ENCODE peak calls at places on chromosomes 4 and X, in ten cellular contexts. One of them, this sample, is unnamed.

GRCh38 chrX:112967341-112967740 is 126.7 kb upstream of the AMOT start:
- DNase-seq in NCI-H226: peak
- DNase-seq in mucosa of gallbladder: no peak
- DNase-seq in AML-193: no peak
- DNase-seq in frontal cortex: no peak
- DNase-seq in DMS153: no peak
- DNase-seq in H54: no peak
- DNase-seq in lung microvascular endothelial cell: no peak
- DNase-seq in AG04450: no peak
- DNase-seq in pons: no peak
- DNase-seq in this sample: no peak

GRCh38 chr4:186166852-186167512 is 24.4 kb upstream of the CYP4V2 start:
- DNase-seq in lung microvascular endothelial cell: no peak
- DNase-seq in mucosa of gallbladder: no peak
- DNase-seq in frontal cortex: no peak
- DNase-seq in AML-193: no peak
- DNase-seq in NCI-H226: no peak
- DNase-seq in pons: no peak
- DNase-seq in H54: no peak
- DNase-seq in AG04450: no peak
- DNase-seq in DMS153: no peak
- DNase-seq in this sample: no peak

GRCh38 chrX:39814391-39814790 is 283.4 kb downstream of the BCOR start:
- DNase-seq in mucosa of gallbladder: no peak
- DNase-seq in H54: no peak
- DNase-seq in NCI-H226: no peak
- DNase-seq in lung microvascular endothelial cell: peak
- DNase-seq in AML-193: peak
- DNase-seq in AG04450: no peak
- DNase-seq in pons: peak
- DNase-seq in frontal cortex: no peak
- DNase-seq in DMS153: no peak
- DNase-seq in this sample: peak

GRCh38 chr4:75858721-75859120 is 43.5 kb downstream of the PPEF2 start:
- DNase-seq in lung microvascular endothelial cell: no peak
- DNase-seq in pons: no peak
- DNase-seq in mucosa of gallbladder: no peak
- DNase-seq in AG04450: no peak
- DNase-seq in AML-193: no peak
- DNase-seq in frontal cortex: no peak
- DNase-seq in NCI-H226: no peak
- DNase-seq in DMS153: no peak
- DNase-seq in H54: no peak
- DNase-seq in this sample: no peak

GRCh38 chr4:26003072-26003471 is 89.1 kb downstream of the SMIM20 start:
- DNase-seq in AG04450: no peak
- DNase-seq in frontal cortex: no peak
- DNase-seq in NCI-H226: no peak
- DNase-seq in AML-193: no peak
- DNase-seq in H54: no peak
- DNase-seq in DMS153: no peak
- DNase-seq in lung microvascular endothelial cell: no peak
- DNase-seq in pons: no peak
- DNase-seq in mucosa of gallbladder: no peak
- DNase-seq in this sample: no peak

GRCh38 chrX:153631931-153632611 is 14.9 kb upstream of the DUSP9 start:
- DNase-seq in lung microvascular endothelial cell: no peak
- DNase-seq in NCI-H226: no peak
- DNase-seq in AG04450: no peak
- DNase-seq in H54: no peak
- DNase-seq in pons: no peak
- DNase-seq in frontal cortex: no peak
- DNase-seq in DMS153: no peak
- DNase-seq in mucosa of gallbladder: no peak
- DNase-seq in AML-193: no peak
- DNase-seq in this sample: no peak

GRCh38 chrX:21656587-21657317 is 1.4 kb downstream of the KLHL34 start:
- DNase-seq in AG04450: no peak
- DNase-seq in frontal cortex: no peak
- DNase-seq in lung microvascular endothelial cell: no peak
- DNase-seq in DMS153: no peak
- DNase-seq in AML-193: no peak
- DNase-seq in H54: no peak
- DNase-seq in mucosa of gallbladder: no peak
- DNase-seq in pons: no peak
- DNase-seq in NCI-H226: no peak
- DNase-seq in this sample: peak

GRCh38 chr4:150070464-150071170 is 7.6 kb upstream of the DCLK2 start:
- DNase-seq in AML-193: no peak
- DNase-seq in mucosa of gallbladder: no peak
- DNase-seq in H54: no peak
- DNase-seq in lung microvascular endothelial cell: no peak
- DNase-seq in frontal cortex: no peak
- DNase-seq in pons: no peak
- DNase-seq in NCI-H226: no peak
- DNase-seq in DMS153: no peak
- DNase-seq in AG04450: no peak
- DNase-seq in this sample: no peak

GRCh38 chrX:768596-768995 is 138.0 kb downstream of the SHOX start:
- DNase-seq in pons: no peak
- DNase-seq in lung microvascular endothelial cell: no peak
- DNase-seq in AML-193: no peak
- DNase-seq in frontal cortex: no peak
- DNase-seq in NCI-H226: no peak
- DNase-seq in DMS153: no peak
- DNase-seq in H54: no peak
- DNase-seq in mucosa of gallbladder: no peak
- DNase-seq in AG04450: no peak
- DNase-seq in this sample: no peak

GRCh38 chr4:53810643-53811042 is 219.4 kb upstream of the LNX1 start:
- DNase-seq in DMS153: no peak
- DNase-seq in AG04450: no peak
- DNase-seq in H54: no peak
- DNase-seq in frontal cortex: no peak
- DNase-seq in AML-193: no peak
- DNase-seq in pons: no peak
- DNase-seq in mucosa of gallbladder: no peak
- DNase-seq in NCI-H226: no peak
- DNase-seq in lung microvascular endothelial cell: no peak
- DNase-seq in this sample: no peak

GRCh38 chr4:153488006-153488718 is 22.0 kb downstream of the TMEM131L start:
- DNase-seq in AG04450: no peak
- DNase-seq in mucosa of gallbladder: no peak
- DNase-seq in lung microvascular endothelial cell: peak
- DNase-seq in DMS153: no peak
- DNase-seq in NCI-H226: no peak
- DNase-seq in AML-193: no peak
- DNase-seq in frontal cortex: no peak
- DNase-seq in H54: no peak
- DNase-seq in pons: no peak
- DNase-seq in this sample: no peak

GRCh38 chr4:165308174-165308573 is 19.3 kb upstream of the MSMO1 start:
- DNase-seq in mucosa of gallbladder: no peak
- DNase-seq in frontal cortex: no peak
- DNase-seq in pons: no peak
- DNase-seq in AML-193: peak
- DNase-seq in H54: no peak
- DNase-seq in lung microvascular endothelial cell: no peak
- DNase-seq in AG04450: no peak
- DNase-seq in NCI-H226: no peak
- DNase-seq in DMS153: no peak
- DNase-seq in this sample: no peak

GRCh38 chr4:150283689-150284088 is 205.4 kb downstream of the DCLK2 start:
- DNase-seq in pons: no peak
- DNase-seq in H54: no peak
- DNase-seq in mucosa of gallbladder: no peak
- DNase-seq in NCI-H226: peak
- DNase-seq in lung microvascular endothelial cell: no peak
- DNase-seq in DMS153: no peak
- DNase-seq in AML-193: no peak
- DNase-seq in frontal cortex: no peak
- DNase-seq in AG04450: peak
- DNase-seq in this sample: no peak

GRCh38 chr4:8218371-8219050 is 19.4 kb downstream of the SH3TC1 start:
- DNase-seq in H54: no peak
- DNase-seq in AML-193: no peak
- DNase-seq in DMS153: no peak
- DNase-seq in mucosa of gallbladder: no peak
- DNase-seq in lung microvascular endothelial cell: no peak
- DNase-seq in frontal cortex: no peak
- DNase-seq in AG04450: no peak
- DNase-seq in pons: no peak
- DNase-seq in NCI-H226: no peak
- DNase-seq in this sample: peak

GRCh38 chrX:154602766-154603437 is 16.2 kb downstream of the CTAG1B start:
- DNase-seq in pons: no peak
- DNase-seq in AML-193: no peak
- DNase-seq in lung microvascular endothelial cell: no peak
- DNase-seq in AG04450: no peak
- DNase-seq in H54: no peak
- DNase-seq in frontal cortex: no peak
- DNase-seq in NCI-H226: no peak
- DNase-seq in DMS153: no peak
- DNase-seq in mucosa of gallbladder: no peak
- DNase-seq in this sample: no peak

GRCh38 chr4:53541577-53542206 is 49.6 kb downstream of the LNX1 start:
- DNase-seq in AML-193: no peak
- DNase-seq in NCI-H226: peak
- DNase-seq in DMS153: no peak
- DNase-seq in pons: no peak
- DNase-seq in H54: no peak
- DNase-seq in frontal cortex: no peak
- DNase-seq in AG04450: peak
- DNase-seq in lung microvascular endothelial cell: peak
- DNase-seq in mucosa of gallbladder: no peak
- DNase-seq in this sample: no peak

GRCh38 chrX:11341274-11342256 is 48.4 kb downstream of the AMELX start:
- DNase-seq in lung microvascular endothelial cell: peak
- DNase-seq in AG04450: no peak
- DNase-seq in AML-193: peak
- DNase-seq in pons: peak
- DNase-seq in mucosa of gallbladder: peak
- DNase-seq in DMS153: no peak
- DNase-seq in frontal cortex: no peak
- DNase-seq in H54: no peak
- DNase-seq in NCI-H226: peak
- DNase-seq in this sample: no peak

GRCh38 chr4:73222466-73223257 is 35.9 kb downstream of the ANKRD17 start:
- DNase-seq in AG04450: peak
- DNase-seq in H54: peak
- DNase-seq in lung microvascular endothelial cell: peak
- DNase-seq in frontal cortex: peak
- DNase-seq in AML-193: peak
- DNase-seq in NCI-H226: peak
- DNase-seq in DMS153: peak
- DNase-seq in mucosa of gallbladder: peak
- DNase-seq in pons: peak
- DNase-seq in this sample: peak

GRCh38 chr4:23373269-23373668 is 516.6 kb downstream of the PPARGC1A start:
- DNase-seq in AML-193: no peak
- DNase-seq in AG04450: no peak
- DNase-seq in NCI-H226: peak
- DNase-seq in pons: peak
- DNase-seq in mucosa of gallbladder: peak
- DNase-seq in DMS153: peak
- DNase-seq in frontal cortex: no peak
- DNase-seq in lung microvascular endothelial cell: no peak
- DNase-seq in H54: peak
- DNase-seq in this sample: peak

GRCh38 chrX:23269923-23270322 is 64.7 kb upstream of the PTCHD1 start:
- DNase-seq in pons: no peak
- DNase-seq in DMS153: no peak
- DNase-seq in lung microvascular endothelial cell: no peak
- DNase-seq in AML-193: no peak
- DNase-seq in H54: no peak
- DNase-seq in mucosa of gallbladder: no peak
- DNase-seq in NCI-H226: no peak
- DNase-seq in frontal cortex: no peak
- DNase-seq in AG04450: no peak
- DNase-seq in this sample: no peak

GRCh38 chrX:79266702-79267101 is 100.4 kb downstream of the ITM2A start:
- DNase-seq in AG04450: no peak
- DNase-seq in H54: no peak
- DNase-seq in lung microvascular endothelial cell: no peak
- DNase-seq in DMS153: no peak
- DNase-seq in AML-193: no peak
- DNase-seq in pons: no peak
- DNase-seq in NCI-H226: no peak
- DNase-seq in frontal cortex: no peak
- DNase-seq in mucosa of gallbladder: no peak
- DNase-seq in this sample: no peak

GRCh38 chrX:42746606-42747005 is 31.4 kb downstream of the PPP1R2C start:
- DNase-seq in lung microvascular endothelial cell: no peak
- DNase-seq in AML-193: no peak
- DNase-seq in AG04450: no peak
- DNase-seq in H54: no peak
- DNase-seq in mucosa of gallbladder: peak
- DNase-seq in NCI-H226: peak
- DNase-seq in DMS153: no peak
- DNase-seq in pons: no peak
- DNase-seq in frontal cortex: no peak
- DNase-seq in this sample: no peak

This sample was measured in NCI-H2029.